ENCODE peak calls at places on chromosomes 7 and 10, in six cellular contexts. One of them, this sample, is unnamed.

GRCh38 chr10:132107211-132107946 is 41.6 kb downstream of the JAKMIP3 start:
- DNase-seq in cardiac fibroblast: no peak
- DNase-seq in testis: peak
- DNase-seq in uterus: no peak
- DNase-seq in kidney: peak
- DNase-seq in ascending aorta: no peak
- DNase-seq in this sample: no peak

GRCh38 chr10:132980426-132981172 is 38.2 kb upstream of the CFAP46 start:
- DNase-seq in cardiac fibroblast: no peak
- DNase-seq in testis: no peak
- DNase-seq in uterus: no peak
- DNase-seq in kidney: peak
- DNase-seq in ascending aorta: no peak
- DNase-seq in this sample: no peak

GRCh38 chr7:30731619-30732018 is 20.3 kb upstream of the INMT start:
- DNase-seq in cardiac fibroblast: no peak
- DNase-seq in testis: no peak
- DNase-seq in uterus: no peak
- DNase-seq in kidney: peak
- DNase-seq in ascending aorta: no peak
- DNase-seq in this sample: no peak

GRCh38 chr10:103709341-103709920 is 145.9 kb downstream of the SH3PXD2A start:
- DNase-seq in cardiac fibroblast: peak
- DNase-seq in testis: no peak
- DNase-seq in uterus: no peak
- DNase-seq in kidney: no peak
- DNase-seq in ascending aorta: no peak
- DNase-seq in this sample: peak

GRCh38 chr10:28938745-28939144 is 261.4 kb downstream of the BAMBI start:
- DNase-seq in cardiac fibroblast: no peak
- DNase-seq in testis: no peak
- DNase-seq in uterus: no peak
- DNase-seq in kidney: no peak
- DNase-seq in ascending aorta: no peak
- DNase-seq in this sample: no peak

GRCh38 chr10:52578871-52579405 is 193.6 kb downstream of the MBL2 start:
- DNase-seq in cardiac fibroblast: peak
- DNase-seq in testis: no peak
- DNase-seq in uterus: no peak
- DNase-seq in kidney: no peak
- DNase-seq in ascending aorta: no peak
- DNase-seq in this sample: no peak

GRCh38 chr7:28960071-28960840 is 2.1 kb upstream of the TRIL start:
- DNase-seq in cardiac fibroblast: no peak
- DNase-seq in testis: no peak
- DNase-seq in uterus: no peak
- DNase-seq in kidney: no peak
- DNase-seq in ascending aorta: no peak
- DNase-seq in this sample: no peak

GRCh38 chr7:80232969-80233724 is 98.5 kb downstream of the GNAI1 start:
- DNase-seq in cardiac fibroblast: no peak
- DNase-seq in testis: no peak
- DNase-seq in uterus: no peak
- DNase-seq in kidney: no peak
- DNase-seq in ascending aorta: no peak
- DNase-seq in this sample: no peak

GRCh38 chr10:103640436-103641181 is 147.1 kb downstream of the NEURL1 start:
- DNase-seq in cardiac fibroblast: peak
- DNase-seq in testis: peak
- DNase-seq in uterus: no peak
- DNase-seq in kidney: peak
- DNase-seq in ascending aorta: no peak
- DNase-seq in this sample: peak

GRCh38 chr7:54960517-54960916 is 58.3 kb upstream of the EGFR start:
- DNase-seq in cardiac fibroblast: peak
- DNase-seq in testis: no peak
- DNase-seq in uterus: no peak
- DNase-seq in kidney: no peak
- DNase-seq in ascending aorta: no peak
- DNase-seq in this sample: peak

GRCh38 chr10:119517235-119518141 is 25.0 kb downstream of the RGS10 start:
- DNase-seq in cardiac fibroblast: peak
- DNase-seq in testis: peak
- DNase-seq in uterus: no peak
- DNase-seq in kidney: no peak
- DNase-seq in ascending aorta: no peak
- DNase-seq in this sample: peak

GRCh38 chr10:122646511-122647382 is 52.9 kb downstream of the C10orf120 start:
- DNase-seq in cardiac fibroblast: no peak
- DNase-seq in testis: no peak
- DNase-seq in uterus: no peak
- DNase-seq in kidney: no peak
- DNase-seq in ascending aorta: no peak
- DNase-seq in this sample: no peak

GRCh38 chr7:128266891-128267839 is 26.1 kb downstream of the LEP start:
- DNase-seq in cardiac fibroblast: peak
- DNase-seq in testis: peak
- DNase-seq in uterus: peak
- DNase-seq in kidney: peak
- DNase-seq in ascending aorta: no peak
- DNase-seq in this sample: peak
- H3K4me3 ChIP-seq in cardiac fibroblast: peak
- H3K4me3 ChIP-seq in testis: no peak
- H3K4me3 ChIP-seq in uterus: peak
- H3K4me3 ChIP-seq in kidney: no peak
- H3K4me3 ChIP-seq in ascending aorta: peak
- H3K4me3 ChIP-seq in this sample: peak

GRCh38 chr10:3043512-3044368 is 23.6 kb upstream of the PFKP start:
- DNase-seq in cardiac fibroblast: peak
- DNase-seq in testis: peak
- DNase-seq in uterus: peak
- DNase-seq in kidney: no peak
- DNase-seq in ascending aorta: no peak
- DNase-seq in this sample: peak
- TF ChIP-seq CTCF in cardiac fibroblast: peak
- TF ChIP-seq CTCF in testis: no peak
- TF ChIP-seq CTCF in uterus: peak
- TF ChIP-seq CTCF in kidney: peak
- TF ChIP-seq CTCF in ascending aorta: peak
- TF ChIP-seq CTCF in this sample: peak

DNA sequence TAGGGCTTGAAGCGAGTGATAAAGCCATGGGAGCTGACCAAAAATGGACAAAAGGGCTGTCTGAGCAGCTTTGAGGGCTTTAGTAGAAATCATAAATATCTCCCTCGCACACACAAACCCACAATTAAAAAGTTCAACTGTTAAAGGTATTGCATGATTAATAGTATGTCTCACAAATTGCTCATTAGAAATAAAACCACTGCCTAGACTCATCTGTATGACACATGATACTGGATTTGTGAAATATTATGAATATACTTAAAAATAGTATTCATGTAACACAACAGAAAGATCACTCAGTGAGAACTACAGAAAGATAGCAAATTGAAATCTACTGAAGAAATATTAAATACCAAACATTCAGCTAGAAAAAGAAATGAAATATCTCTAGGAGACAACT is 11.9 kb upstream of the PTPN12 start:
- DNase-seq in cardiac fibroblast: peak
- DNase-seq in testis: no peak
- DNase-seq in uterus: no peak
- DNase-seq in kidney: no peak
- DNase-seq in ascending aorta: no peak
- DNase-seq in this sample: peak
- H3K4me3 ChIP-seq in cardiac fibroblast: no peak
- H3K4me3 ChIP-seq in testis: no peak
- H3K4me3 ChIP-seq in uterus: no peak
- H3K4me3 ChIP-seq in kidney: no peak
- H3K4me3 ChIP-seq in ascending aorta: no peak
- H3K4me3 ChIP-seq in this sample: no peak

GRCh38 chr10:34677591-34677990 is 137.5 kb downstream of the PARD3 start:
- DNase-seq in cardiac fibroblast: no peak
- DNase-seq in testis: no peak
- DNase-seq in uterus: no peak
- DNase-seq in kidney: no peak
- DNase-seq in ascending aorta: no peak
- DNase-seq in this sample: no peak
- TF ChIP-seq CTCF in cardiac fibroblast: no peak
- TF ChIP-seq CTCF in testis: no peak
- TF ChIP-seq CTCF in uterus: no peak
- TF ChIP-seq CTCF in kidney: no peak
- TF ChIP-seq CTCF in ascending aorta: no peak
- TF ChIP-seq CTCF in this sample: no peak

DNA sequence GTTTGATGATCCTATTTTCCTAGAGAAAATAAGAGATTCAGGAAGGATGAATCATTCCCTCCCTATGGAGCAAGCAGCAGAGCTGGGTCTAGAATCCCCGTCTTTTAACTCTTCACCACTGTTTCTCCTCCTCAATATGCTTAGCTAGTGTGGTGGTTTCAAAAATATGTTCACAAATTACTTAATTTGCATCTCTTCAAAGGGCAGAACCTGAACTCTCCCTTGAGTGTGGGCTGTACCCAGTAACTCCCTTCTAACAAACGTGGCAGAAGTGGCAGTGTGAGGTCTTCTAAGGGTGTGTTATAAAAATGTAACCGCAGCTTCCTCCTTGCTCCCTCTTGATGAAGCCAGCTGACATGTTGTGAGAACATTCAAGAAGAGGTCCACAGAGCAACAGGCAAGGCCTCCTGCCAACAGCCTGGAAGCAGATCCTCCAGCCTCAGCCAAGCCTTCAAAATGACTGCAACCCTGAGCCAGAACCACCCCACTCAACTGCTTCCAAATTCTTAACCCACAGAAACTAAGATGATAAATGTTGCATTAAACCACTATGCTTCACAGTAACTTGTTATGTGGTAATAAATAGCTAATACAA is 36.6 kb downstream of the SRPK2 start:
- DNase-seq in cardiac fibroblast: peak
- DNase-seq in testis: peak
- DNase-seq in uterus: peak
- DNase-seq in kidney: peak
- DNase-seq in ascending aorta: peak
- DNase-seq in this sample: peak
- H3K4me3 ChIP-seq in cardiac fibroblast: no peak
- H3K4me3 ChIP-seq in testis: no peak
- H3K4me3 ChIP-seq in uterus: no peak
- H3K4me3 ChIP-seq in kidney: no peak
- H3K4me3 ChIP-seq in ascending aorta: no peak
- H3K4me3 ChIP-seq in this sample: peak

GRCh38 chr10:16933799-16934198 is 116.6 kb upstream of the RSU1 start:
- DNase-seq in cardiac fibroblast: peak
- DNase-seq in testis: peak
- DNase-seq in uterus: peak
- DNase-seq in kidney: no peak
- DNase-seq in ascending aorta: no peak
- DNase-seq in this sample: no peak
- TF ChIP-seq CTCF in cardiac fibroblast: no peak
- TF ChIP-seq CTCF in testis: no peak
- TF ChIP-seq CTCF in uterus: no peak
- TF ChIP-seq CTCF in kidney: no peak
- TF ChIP-seq CTCF in ascending aorta: no peak
- TF ChIP-seq CTCF in this sample: no peak

GRCh38 chr7:37336259-37336658 is 112.4 kb downstream of the ELMO1 start:
- DNase-seq in cardiac fibroblast: no peak
- DNase-seq in testis: no peak
- DNase-seq in uterus: no peak
- DNase-seq in kidney: no peak
- DNase-seq in ascending aorta: no peak
- DNase-seq in this sample: no peak
- H3K4me3 ChIP-seq in cardiac fibroblast: no peak
- H3K4me3 ChIP-seq in testis: no peak
- H3K4me3 ChIP-seq in uterus: no peak
- H3K4me3 ChIP-seq in kidney: no peak
- H3K4me3 ChIP-seq in ascending aorta: no peak
- H3K4me3 ChIP-seq in this sample: no peak

DNA sequence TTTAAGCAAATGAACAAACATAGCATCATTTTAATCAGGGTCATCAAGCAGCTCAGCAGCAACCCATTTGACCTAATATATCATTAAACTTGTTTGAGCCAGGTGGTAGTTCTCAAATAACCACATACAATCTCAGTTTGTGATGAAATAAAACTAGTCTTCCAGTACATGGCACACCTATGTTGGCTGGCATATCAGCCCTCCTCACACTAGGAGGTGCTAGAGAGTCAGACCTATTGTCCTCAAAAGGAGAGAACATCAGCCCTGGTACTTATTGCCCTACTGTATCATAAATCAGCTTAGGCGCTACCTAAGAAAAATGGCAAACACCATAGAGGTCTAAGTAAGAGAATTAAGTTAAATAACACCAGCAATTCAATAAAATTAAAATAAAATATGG is 81.7 kb downstream of the CABCOCO1 start:
- DNase-seq in cardiac fibroblast: no peak
- DNase-seq in testis: no peak
- DNase-seq in uterus: no peak
- DNase-seq in kidney: no peak
- DNase-seq in ascending aorta: no peak
- DNase-seq in this sample: peak
- TF ChIP-seq CTCF in cardiac fibroblast: peak
- TF ChIP-seq CTCF in testis: no peak
- TF ChIP-seq CTCF in uterus: no peak
- TF ChIP-seq CTCF in kidney: no peak
- TF ChIP-seq CTCF in ascending aorta: peak
- TF ChIP-seq CTCF in this sample: peak

This sample was measured in fibroblast of mammary gland.